ENCODE peak calls at places on chromosomes 1 and 21, in seven cellular contexts. P, S, G, U, H, O and L are unnamed samples.

GRCh38 chr1:64848812-64849211 is 103.9 kb downstream of the RAVER2 start:
- DNase-seq in P (no peak), S (no peak), G (no peak), U (no peak), H (no peak), O (no peak), L (no peak)

GRCh38 chr1:69305621-69306020 is 262.1 kb upstream of the LRRC7 start:
- DNase-seq in P (no peak), S (no peak), G (no peak), U (no peak), H (no peak), O (peak), L (no peak)

GRCh38 chr21:33279330-33279820 is 13.2 kb downstream of the IL10RB start:
- DNase-seq in P (no peak), S (no peak), G (no peak), U (no peak), H (no peak), O (no peak), L (no peak)

GRCh38 chr1:116666747-116667576 is 571 bp downstream of the IGSF3 start:
- DNase-seq in P (no peak), S (no peak), G (no peak), U (no peak), H (peak), O (peak), L (peak)

GRCh38 chr1:87212431-87213125 is 116.1 kb upstream of the LMO4 start:
- DNase-seq in P (no peak), S (no peak), G (no peak), U (no peak), H (no peak), O (peak), L (no peak)

GRCh38 chr1:244349103-244349531 is 102.6 kb downstream of the ADSS2 start:
- DNase-seq in P (peak), S (no peak), G (no peak), U (no peak), H (no peak), O (peak), L (no peak)

GRCh38 chr1:230750576-230750975 is 3.4 kb downstream of the CAPN9 start:
- DNase-seq in P (no peak), S (no peak), G (no peak), U (no peak), H (no peak), O (no peak), L (no peak)

GRCh38 chr21:45994738-45995685 is 13.4 kb downstream of the COL6A1 start:
- DNase-seq in P (peak), S (peak), G (no peak), U (no peak), H (peak), O (no peak), L (no peak)

GRCh38 chr1:19405195-19405760 is 80.1 kb downstream of the CAPZB start:
- DNase-seq in P (no peak), S (no peak), G (no peak), U (no peak), H (no peak), O (peak), L (no peak)

GRCh38 chr1:63638471-63638870 is 45.3 kb downstream of the PGM1 start:
- DNase-seq in P (no peak), S (no peak), G (no peak), U (no peak), H (no peak), O (no peak), L (no peak)

GRCh38 chr1:52756020-52756419 is 29.8 kb downstream of the ZYG11B start:
- DNase-seq in P (no peak), S (no peak), G (no peak), U (no peak), H (no peak), O (no peak), L (no peak)

GRCh38 chr1:31368611-31369107 is 4.2 kb downstream of the FABP3 start:
- DNase-seq in P (peak), S (peak), G (no peak), U (peak), H (peak), O (no peak), L (no peak)

GRCh38 chr1:78836736-78837135 is 169.8 kb downstream of the ADGRL4 start:
- DNase-seq in P (no peak), S (no peak), G (no peak), U (no peak), H (no peak), O (peak), L (no peak)

GRCh38 chr1:236605030-236605806 is 902 bp upstream of the HEATR1 start:
- DNase-seq in P (no peak), S (no peak), G (no peak), U (peak), H (no peak), O (no peak), L (no peak)

GRCh38 chr1:236608930-236609726 is 4.8 kb upstream of the HEATR1 start:
- DNase-seq in P (peak), S (peak), G (peak), U (peak), H (peak), O (peak), L (no peak)

GRCh38 chr1:236604218-236605029 is at the start of gene HEATR1:
- DNase-seq in P (peak), S (peak), G (peak), U (peak), H (peak), O (peak), L (peak)

GRCh38 chr1:236602171-236602570 is 2.1 kb downstream of the HEATR1 start:
- DNase-seq in P (no peak), S (no peak), G (no peak), U (no peak), H (no peak), O (no peak), L (no peak)

DNA sequence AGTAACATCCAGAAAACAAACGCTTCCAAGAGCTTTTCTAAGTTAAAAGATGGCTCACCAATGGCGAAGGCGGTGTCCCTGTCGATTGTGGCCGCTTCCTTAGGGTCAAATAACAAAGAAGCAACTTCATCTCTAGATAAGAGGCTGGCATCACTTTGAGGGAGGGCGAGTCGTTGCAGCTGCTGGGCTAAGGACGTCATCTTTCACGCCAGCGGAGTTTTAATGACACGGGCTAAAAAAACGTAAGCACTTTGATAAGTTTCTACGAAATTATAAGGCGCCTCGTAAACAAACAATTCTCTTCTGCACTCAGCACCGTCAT is 459 bp downstream of the HEATR1 start:
- DNase-seq in P (no peak), S (no peak), G (no peak), U (no peak), H (no peak), O (peak), L (no peak)
- H3K27ac ChIP-seq in P (peak), S (peak), G (peak), U (peak), H (peak), O (peak), L (peak)

DNA sequence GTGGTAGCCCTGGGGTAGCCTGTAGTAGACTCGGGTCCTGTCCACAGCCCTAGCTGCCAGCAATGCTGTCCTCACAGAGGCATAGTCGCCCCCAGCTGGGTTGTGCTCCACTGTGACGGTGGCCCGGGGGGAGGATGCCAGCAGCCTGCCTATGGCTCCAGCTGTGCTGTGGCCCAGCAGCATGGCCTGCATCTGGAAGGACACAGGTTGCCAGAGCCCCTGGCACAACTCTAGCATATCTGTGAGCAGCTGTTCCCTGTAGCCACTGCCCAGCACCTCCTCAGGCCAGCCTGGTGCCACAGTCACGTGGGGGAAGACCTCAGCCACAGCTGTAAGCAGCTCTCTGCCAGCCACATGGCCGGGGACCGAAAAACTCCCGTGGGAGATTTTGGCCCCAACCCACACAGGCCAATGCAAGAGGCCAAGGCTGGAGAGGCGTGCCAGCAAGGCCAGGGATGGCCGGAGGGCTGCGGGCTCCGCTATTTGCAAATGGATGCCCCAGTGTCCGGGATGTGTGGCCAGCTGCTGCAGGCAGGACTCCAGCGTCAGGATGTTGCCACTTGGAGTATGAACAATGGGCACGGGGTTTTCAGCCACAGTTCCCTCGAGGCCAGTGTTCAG is 13.9 kb downstream of the FAM151A start:
- DNase-seq in P (no peak), S (no peak), G (no peak), U (no peak), H (no peak), O (no peak), L (no peak)
- H3K27ac ChIP-seq in P (no peak), S (no peak), G (no peak), U (no peak), H (no peak), O (no peak), L (no peak)

GRCh38 chr1:42334240-42335049 is 590 bp downstream of the FOXJ3 start:
- DNase-seq in P (peak), S (peak), G (peak), U (peak), H (peak), O (peak), L (peak)
- H3K27ac ChIP-seq in P (peak), S (peak), G (peak), U (peak), H (peak), O (peak), L (peak)

GRCh38 chr1:221729771-221730170 is 12.1 kb downstream of the DUSP10 start:
- DNase-seq in P (no peak), S (no peak), G (no peak), U (no peak), H (no peak), O (peak), L (no peak)
- H3K27ac ChIP-seq in P (no peak), S (no peak), G (peak), U (no peak), H (peak), O (peak), L (no peak)

DNA sequence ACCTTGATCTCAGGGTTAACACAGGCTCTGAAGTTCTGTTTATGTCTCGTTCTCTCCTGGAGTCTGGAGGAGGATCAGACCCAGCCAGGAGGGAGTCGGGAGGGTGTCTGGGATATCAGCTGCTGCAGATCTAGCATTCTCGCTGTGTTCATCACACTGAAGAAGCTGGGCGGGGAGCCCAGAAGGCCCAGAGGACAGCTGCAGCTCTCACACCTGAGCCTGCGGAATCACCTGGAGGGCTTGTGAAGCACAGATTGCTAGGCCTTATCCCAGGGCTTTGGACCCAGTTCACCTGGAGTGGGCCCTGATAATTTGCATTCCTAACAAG is 19.4 kb downstream of the ABCA4 start:
- DNase-seq in P (no peak), S (no peak), G (no peak), U (no peak), H (no peak), O (no peak), L (peak)
- H3K27ac ChIP-seq in P (no peak), S (no peak), G (no peak), U (no peak), H (no peak), O (no peak), L (peak)

DNA sequence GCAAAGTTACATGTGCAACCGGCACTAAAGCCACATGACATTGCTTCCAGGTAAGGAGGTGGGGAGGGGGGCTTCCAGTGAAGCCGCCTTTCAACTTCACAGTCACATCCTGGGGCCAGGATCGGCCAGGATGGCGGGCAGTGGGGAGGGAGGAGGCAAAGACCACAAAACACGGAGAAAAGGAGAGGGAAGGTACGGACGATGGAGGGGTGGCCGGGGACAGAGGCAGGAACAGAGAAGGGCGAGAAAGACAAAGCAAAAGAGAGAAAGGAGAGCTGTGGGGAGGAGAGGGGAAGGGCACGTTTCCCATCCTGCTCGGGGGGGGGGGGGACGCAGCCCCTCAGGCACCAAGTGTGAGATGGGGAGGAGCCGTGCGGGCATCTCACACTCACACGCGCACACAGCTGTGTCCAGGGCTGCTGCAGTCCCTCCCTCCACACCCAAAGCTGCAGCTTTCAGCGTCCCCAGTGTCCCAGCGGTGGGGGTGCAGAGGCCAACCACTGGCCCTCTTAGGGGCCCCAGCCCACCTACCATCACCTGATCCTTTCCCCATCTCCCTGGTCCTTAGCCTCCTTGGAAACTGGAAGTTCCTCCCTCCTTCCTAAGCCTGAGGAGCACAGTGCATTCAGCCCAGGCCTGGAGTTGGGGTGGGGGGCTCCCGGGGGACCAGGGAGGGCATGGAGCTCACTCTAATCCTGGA is 2.4 kb downstream of the SH2D5 start:
- DNase-seq in P (no peak), S (no peak), G (no peak), U (no peak), H (peak), O (no peak), L (no peak)
- H3K27ac ChIP-seq in P (no peak), S (no peak), G (no peak), U (no peak), H (no peak), O (no peak), L (no peak)

DNA sequence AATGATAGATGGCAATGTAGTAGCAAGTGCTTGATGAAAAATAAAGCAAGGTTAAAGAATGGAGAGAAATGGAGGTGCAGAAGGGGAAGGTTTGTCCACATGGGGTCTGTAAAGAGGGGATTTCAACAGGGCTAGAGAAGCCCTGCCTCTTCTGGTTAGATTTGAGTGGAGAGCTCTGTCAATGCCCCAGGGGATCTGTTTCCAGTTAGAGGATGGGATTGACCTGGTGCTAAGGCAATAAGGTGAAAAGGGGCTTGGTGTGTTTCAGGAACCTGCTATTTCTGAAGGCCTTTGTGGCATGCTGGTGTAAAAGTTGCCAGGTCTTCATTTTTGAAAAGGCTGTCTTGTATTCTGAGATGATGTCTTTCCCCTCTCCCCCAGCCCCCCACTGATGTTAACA is 370.5 kb upstream of the ADGRL2 start:
- DNase-seq in P (no peak), S (no peak), G (no peak), U (no peak), H (no peak), O (no peak), L (no peak)
- H3K27ac ChIP-seq in P (no peak), S (peak), G (no peak), U (no peak), H (no peak), O (no peak), L (no peak)

GRCh38 chr1:226688056-226688748 is 50.9 kb downstream of the ITPKB start:
- DNase-seq in P (no peak), S (no peak), G (no peak), U (no peak), H (no peak), O (no peak), L (no peak)
- H3K27ac ChIP-seq in P (no peak), S (peak), G (no peak), U (no peak), H (no peak), O (no peak), L (peak)